ENCODE peak calls at places on chromosomes 3 and 15, in eight cellular contexts. U is fibroblast of pulmonary artery; T is HFF-Myc; I is CD8-positive, alpha-beta T cell; N is cardiac muscle cell; V is nephron progenitor cell; J is brain microvascular endothelial cell; Q is spleen. O is an unnamed sample.

GRCh38 chr3:194103475-194103874 is 32.5 kb upstream of the HES1 start:
- DNase-seq in T (no peak), N (no peak), I (peak; percentile 61), J (no peak), V (no peak), U (no peak), Q (no peak), O (no peak)

GRCh38 chr15:101568821-101569555 is 79.5 kb upstream of the PCSK6 start:
- DNase-seq in Q (no peak), N (no peak), V (no peak), T (no peak), I (no peak), U (no peak), J (no peak), O (no peak)

GRCh38 chr15:78216276-78217229 is 17.8 kb downstream of the ACSBG1 start:
- DNase-seq in N (no peak), I (no peak), T (no peak), U (no peak), V (no peak), Q (no peak), J (no peak), O (no peak)

GRCh38 chr15:78061963-78062427 is 15.5 kb downstream of the TBC1D2B start:
- DNase-seq in V (no peak), Q (no peak), N (peak; percentile 63), J (peak; percentile 60), I (peak; percentile 54), U (peak; percentile 45), T (no peak), O (no peak)

GRCh38 chr3:186236357-186237020 is 125.5 kb downstream of the DGKG start:
- DNase-seq in I (no peak), V (no peak), T (no peak), Q (no peak), U (no peak), N (peak; percentile 91), J (peak; percentile 41), O (no peak)

GRCh38 chr3:108406661-108407206 is 103.7 kb downstream of the MYH15 start:
- DNase-seq in J (peak; percentile 57), N (peak; percentile 53), U (peak; percentile 77), T (peak; percentile 62), V (no peak), Q (no peak), I (no peak), O (no peak)

GRCh38 chr15:83904107-83904720 is 250.3 kb downstream of the ADAMTSL3 start:
- DNase-seq in Q (no peak), V (no peak), U (peak; percentile 47), J (no peak), I (no peak), T (peak; percentile 27), N (peak; percentile 14), O (no peak)

GRCh38 chr3:150751781-150752263 is 11.1 kb downstream of the SIAH2 start:
- DNase-seq in I (no peak), T (no peak), U (no peak), N (no peak), V (no peak), J (no peak), Q (no peak), O (no peak)

GRCh38 chr3:155411500-155412223 is 118.2 kb upstream of the STRIT1 start:
- DNase-seq in U (no peak), V (no peak), Q (no peak), T (no peak), J (no peak), I (no peak), N (no peak), O (no peak)

GRCh38 chr3:197256836-197257444 is 41.5 kb downstream of the DLG1 start:
- DNase-seq in N (peak; percentile 56), T (peak; percentile 40), Q (no peak), U (peak; percentile 78), I (no peak), V (peak; percentile 25), J (peak; percentile 45), O (no peak)

GRCh38 chr3:127015282-127016042 is 32.5 kb downstream of the PLXNA1 start:
- DNase-seq in T (no peak), Q (no peak), V (peak; percentile 47), I (no peak), U (no peak), N (no peak), J (no peak), O (no peak)

GRCh38 chr15:78565951-78566774 is 843 bp downstream of the CHRNA5 start:
- DNase-seq in Q (no peak), U (peak; percentile 15), N (peak; percentile 29), I (no peak), J (no peak), T (peak; percentile 2), V (peak; percentile 26), O (peak; percentile 20)

GRCh38 chr15:51331141-51331540 is 7.3 kb downstream of the CYP19A1 start:
- DNase-seq in J (peak; percentile 66), V (no peak), T (no peak), U (peak; percentile 64), N (peak; percentile 48), Q (no peak), I (no peak), O (no peak)

GRCh38 chr15:75170711-75171341 is 30.9 kb upstream of the C15orf39 start:
- DNase-seq in J (no peak), I (no peak), T (no peak), U (peak; percentile 38), N (peak; percentile 43), V (no peak), Q (no peak), O (no peak)

GRCh38 chr15:44286814-44287555 is 1.5 kb upstream of the GOLM2 start:
- DNase-seq in T (no peak), U (no peak), Q (peak; percentile 78), J (no peak), N (no peak), V (no peak), I (no peak), O (no peak)

GRCh38 chr3:146540978-146541377 is 3.4 kb downstream of the PLSCR1 start:
- DNase-seq in Q (no peak), T (no peak), V (no peak), I (no peak), U (no peak), J (no peak), N (no peak), O (no peak)

GRCh38 chr3:146539315-146539714 is 5.1 kb downstream of the PLSCR1 start:
- DNase-seq in J (no peak), U (peak; percentile 47), N (no peak), V (no peak), I (no peak), T (no peak), Q (no peak), O (no peak)

GRCh38 chr3:146536681-146537080 is 7.7 kb downstream of the PLSCR1 start:
- DNase-seq in U (peak; percentile 76), T (no peak), V (no peak), I (no peak), J (no peak), N (no peak), Q (no peak), O (no peak)

GRCh38 chr3:146540236-146540635 is 4.2 kb downstream of the PLSCR1 start:
- DNase-seq in T (no peak), V (no peak), J (no peak), U (no peak), I (no peak), Q (no peak), N (no peak), O (no peak)

DNA sequence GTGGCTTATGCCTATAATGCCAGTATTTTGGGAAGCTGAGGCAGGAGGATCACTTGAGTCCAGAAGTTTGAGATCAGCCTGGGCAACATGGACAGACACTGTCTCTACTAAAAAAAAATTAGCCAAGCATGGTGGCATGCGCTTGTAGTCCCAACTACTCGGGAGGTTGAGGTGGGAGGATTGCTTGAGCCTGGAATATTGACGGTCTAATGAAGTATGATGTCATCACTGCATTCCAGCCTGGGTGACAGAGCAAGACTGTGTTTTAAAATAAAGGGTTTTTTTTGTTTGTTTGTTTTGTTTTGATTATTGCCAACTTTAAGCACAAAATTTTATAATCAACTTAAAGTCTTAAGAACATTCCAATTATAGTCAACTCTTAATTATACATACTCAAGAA is 6.8 kb downstream of the PLSCR1 start:
- DNase-seq in T (no peak), J (no peak), N (no peak), Q (no peak), I (no peak), V (no peak), U (peak; percentile 47), O (no peak)
- TF ChIP-seq CTCF in T (no peak), J (no peak), N (no peak), Q (no peak), I (no peak), V (no peak), U (no peak), O (no peak)

DNA sequence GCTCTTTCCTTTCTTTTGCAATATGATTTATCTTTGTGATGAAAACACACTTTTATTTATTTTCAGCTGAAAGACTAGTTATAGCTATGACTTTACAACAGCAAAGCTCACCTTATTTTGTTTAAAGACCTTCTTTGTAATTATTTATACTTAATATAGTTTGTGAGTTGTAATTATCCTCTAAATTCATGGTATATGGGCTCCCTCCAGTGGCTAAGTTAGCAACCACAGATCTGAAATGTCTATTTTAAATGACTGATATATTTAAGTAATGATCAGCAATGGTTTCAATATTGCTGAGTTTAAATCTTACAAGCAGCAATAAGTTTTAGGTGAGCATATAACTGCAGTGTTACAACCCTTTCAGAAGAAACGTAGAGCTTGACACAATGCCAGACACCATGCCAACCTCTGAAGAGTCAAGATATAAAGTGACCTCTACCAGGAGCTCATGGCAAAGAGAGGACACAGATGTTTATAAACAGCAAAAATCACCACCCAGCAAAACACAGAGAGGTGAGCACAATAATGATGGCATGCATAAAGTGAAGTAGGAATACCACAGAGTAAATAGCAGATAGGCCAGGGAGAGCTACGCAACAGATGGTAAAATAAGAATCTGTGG is 143.6 kb upstream of the ZNF385D start:
- DNase-seq in T (no peak), J (peak; percentile 32), U (peak; percentile 57), V (peak; percentile 7), N (peak; percentile 37), Q (no peak), I (no peak), O (no peak)
- TF ChIP-seq CTCF in T (peak; percentile 40), J (peak; percentile 51), U (peak; percentile 62), V (peak; percentile 73), N (peak; percentile 55), Q (peak; percentile 12), I (no peak), O (peak; percentile 62)

DNA sequence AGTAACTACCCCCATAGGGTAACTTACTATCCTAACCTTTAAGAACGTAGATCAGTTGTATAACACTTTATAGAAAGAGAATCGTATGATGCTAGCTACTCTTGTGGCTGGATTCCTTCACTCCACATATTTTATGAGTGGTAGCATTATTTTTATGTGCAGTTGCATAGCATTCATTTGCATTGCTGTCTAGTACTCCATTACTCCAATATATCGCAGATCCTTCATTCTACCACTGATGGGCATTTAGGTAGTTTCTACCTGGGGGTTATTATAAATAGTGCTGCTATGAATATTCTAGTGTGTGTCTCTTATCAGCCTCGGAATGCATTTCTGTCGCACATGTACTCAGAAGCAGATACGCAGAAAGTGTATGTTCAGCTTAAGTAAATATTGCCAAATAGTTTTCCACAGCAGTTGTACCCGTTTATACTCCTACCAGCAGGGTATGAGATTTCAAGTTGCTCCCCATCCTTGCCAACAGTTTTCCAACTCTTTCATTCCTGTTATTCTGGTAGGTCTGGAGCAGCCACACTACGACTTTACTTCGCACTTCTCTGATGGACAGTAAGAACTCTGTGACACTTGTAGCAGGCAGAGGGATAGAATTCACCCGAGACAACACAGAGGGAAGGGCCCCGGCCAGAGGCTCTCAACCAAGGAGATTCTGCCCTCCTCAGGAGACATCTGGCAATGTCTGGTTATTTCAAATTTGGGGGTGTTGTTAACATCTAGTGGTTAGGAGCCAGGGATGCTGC is 9.8 kb upstream of the VGLL4 start:
- DNase-seq in I (no peak), Q (no peak), N (no peak), V (no peak), T (no peak), U (no peak), J (no peak), O (no peak)
- TF ChIP-seq CTCF in I (no peak), Q (no peak), N (no peak), V (no peak), T (no peak), U (no peak), J (peak; percentile 15), O (no peak)

GRCh38 chr3:168088106-168088722 is 7.5 kb downstream of the GOLIM4 start:
- DNase-seq in T (no peak), I (no peak), J (no peak), V (peak; percentile 9), Q (no peak), U (no peak), N (peak; percentile 18), O (peak; percentile 26)
- TF ChIP-seq CTCF in T (peak; percentile 29), I (no peak), J (peak; percentile 54), V (peak; percentile 40), Q (peak; percentile 15), U (peak; percentile 39), N (peak; percentile 25), O (peak; percentile 50)

O was measured in glutamatergic neuron.